ENCODE peak calls at places on chromosomes 3 and 15, in eight cellular contexts. V, K, X, S, P, U, W and Q are unnamed samples.

GRCh38 chr3:125990253-125990970 is 21.4 kb downstream of the ROPN1B start:
- DNase-seq in U (peak; percentile 61), V (peak; percentile 62), S (peak; percentile 77), K (peak; percentile 91), W (peak; percentile 80), X (peak; percentile 75), P (peak; percentile 90), Q (peak; percentile 53)

GRCh38 chr3:11671648-11672100 is 28.0 kb upstream of the VGLL4 start:
- DNase-seq in S (no peak), U (no peak), K (no peak), P (no peak), V (no peak), X (no peak), W (no peak), Q (peak; percentile 26)

GRCh38 chr3:46360904-46361303 is 7.0 kb downstream of the CCR2 start:
- DNase-seq in X (no peak), S (no peak), V (no peak), U (no peak), P (no peak), K (no peak), W (no peak), Q (no peak)

GRCh38 chr15:69422336-69422895 is 8.3 kb downstream of the KIF23 start:
- DNase-seq in P (no peak), K (no peak), V (no peak), W (no peak), S (no peak), X (no peak), U (no peak), Q (no peak)

GRCh38 chr3:171984883-171985282 is 54.5 kb upstream of the FNDC3B start:
- DNase-seq in U (no peak), P (no peak), W (no peak), K (peak; percentile 64), V (no peak), S (no peak), X (no peak), Q (no peak)

GRCh38 chr15:71294251-71294635 is 179.0 kb downstream of the THSD4 start:
- DNase-seq in U (no peak), W (no peak), X (no peak), S (no peak), P (no peak), K (no peak), V (no peak), Q (no peak)

GRCh38 chr3:14879161-14879888 is 60.6 kb downstream of the FGD5 start:
- DNase-seq in X (no peak), K (peak; percentile 44), U (no peak), W (no peak), S (no peak), V (peak; percentile 46), P (peak; percentile 78), Q (no peak)

GRCh38 chr15:96181873-96182301 is 148.6 kb upstream of the NR2F2 start:
- DNase-seq in S (no peak), U (no peak), P (no peak), W (no peak), V (no peak), X (no peak), K (peak; percentile 35), Q (no peak)

GRCh38 chr3:145035682-145036081 is 1064.1 kb downstream of the DIPK2A start:
- DNase-seq in W (no peak), P (no peak), U (no peak), V (no peak), X (no peak), S (no peak), K (no peak), Q (no peak)

GRCh38 chr3:128483657-128484403 is 9.2 kb downstream of the GATA2 start:
- DNase-seq in U (no peak), W (no peak), V (no peak), K (no peak), X (no peak), P (peak; percentile 78), S (no peak), Q (no peak)

GRCh38 chr15:59222106-59222505 is 15.5 kb downstream of the LDHAL6B start:
- DNase-seq in P (no peak), K (no peak), U (no peak), S (no peak), W (no peak), V (no peak), X (no peak), Q (no peak)

GRCh38 chr3:57864853-57865252 is 108.7 kb downstream of the SLMAP start:
- DNase-seq in V (no peak), P (no peak), U (no peak), W (no peak), S (no peak), X (no peak), K (no peak), Q (no peak)

GRCh38 chr15:87871738-87872315 is 384.7 kb downstream of the NTRK3 start:
- DNase-seq in V (no peak), W (no peak), P (no peak), X (no peak), K (no peak), U (no peak), S (no peak), Q (no peak)

GRCh38 chr3:46546896-46547440 is 19.1 kb downstream of the LRRC2 start:
- DNase-seq in S (no peak), V (no peak), U (no peak), X (no peak), K (no peak), P (no peak), W (no peak), Q (no peak)

GRCh38 chr3:61162965-61163364 is 88.3 kb downstream of the FHIT start:
- DNase-seq in U (no peak), P (no peak), K (no peak), S (no peak), V (no peak), W (no peak), X (no peak), Q (no peak)

GRCh38 chr15:89179966-89180875 is 41.2 kb downstream of the RLBP1 start:
- DNase-seq in V (no peak), K (no peak), W (no peak), S (no peak), X (no peak), P (no peak), U (no peak), Q (no peak)

DNA sequence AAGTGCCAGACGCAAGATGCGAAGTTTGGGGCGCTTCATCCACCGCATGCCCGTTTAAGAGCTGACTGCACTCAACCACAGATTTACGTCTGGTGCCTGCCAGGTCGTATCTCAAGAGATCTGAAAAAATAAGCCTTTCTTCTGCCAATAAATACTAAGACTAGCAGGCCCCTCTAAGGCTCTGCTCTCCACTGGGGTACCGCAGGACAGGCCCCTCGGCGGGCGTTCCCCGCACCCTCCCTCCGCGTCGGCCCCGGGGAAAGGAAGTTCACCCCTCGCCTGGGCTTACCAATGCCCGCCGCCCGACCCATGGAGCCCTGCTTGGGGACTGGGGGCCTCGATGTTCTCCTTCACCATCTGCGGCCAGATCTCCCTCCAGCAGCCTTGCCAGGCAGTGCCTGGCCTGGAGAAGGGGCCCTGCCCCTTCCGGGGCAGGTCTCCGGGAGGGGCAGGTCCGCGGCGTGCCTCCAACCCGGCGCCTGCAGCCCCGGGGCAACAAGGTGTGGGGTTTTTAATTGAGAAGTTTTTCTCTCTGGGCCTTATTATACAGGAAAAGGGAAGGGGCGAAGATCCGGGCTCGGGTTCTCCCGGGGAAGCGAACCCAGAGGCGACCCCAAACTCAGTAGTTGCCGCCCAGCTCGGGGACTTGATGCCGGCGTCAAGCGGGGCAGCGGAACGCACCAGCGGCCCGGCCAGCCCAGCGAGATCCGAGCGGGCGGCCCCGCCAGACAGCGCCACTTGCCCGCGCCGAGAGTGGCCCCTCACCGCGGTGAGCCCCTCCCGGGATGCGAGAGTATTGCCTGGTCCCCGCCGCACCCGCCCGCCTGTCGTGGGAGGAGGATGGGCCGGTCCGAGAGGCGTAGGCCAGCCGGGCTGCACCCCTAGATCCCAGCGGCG is 742 bp downstream of the GOLGA8B start:
- DNase-seq in W (peak; percentile 45), K (peak; percentile 39), S (no peak), V (no peak), X (no peak), U (no peak), P (peak; percentile 88), Q (peak; percentile 52)
- TF ChIP-seq POLR2A in W (no peak), K (no peak), S (no peak), V (no peak), X (no peak), U (no peak), P (no peak), Q (no peak)

GRCh38 chr3:53523346-53523745 is 28.9 kb downstream of the CACNA1D start:
- DNase-seq in W (no peak), S (no peak), V (peak; percentile 65), U (no peak), P (no peak), X (no peak), K (no peak), Q (no peak)

GRCh38 chr3:53516339-53516738 is 21.9 kb downstream of the CACNA1D start:
- DNase-seq in W (no peak), X (no peak), S (no peak), P (no peak), V (no peak), U (no peak), K (no peak), Q (no peak)

GRCh38 chr3:53513556-53514190 is 19.3 kb downstream of the CACNA1D start:
- DNase-seq in K (no peak), U (peak; percentile 25), V (no peak), X (no peak), W (no peak), S (no peak), P (no peak), Q (no peak)

GRCh38 chr3:53519047-53519717 is 24.8 kb downstream of the CACNA1D start:
- DNase-seq in W (no peak), P (no peak), K (no peak), U (no peak), X (no peak), V (no peak), S (no peak), Q (no peak)

GRCh38 chr3:53518495-53518981 is 24.1 kb downstream of the CACNA1D start:
- DNase-seq in U (no peak), W (no peak), K (no peak), V (no peak), P (no peak), S (no peak), X (no peak), Q (no peak)
- TF ChIP-seq POLR2AphosphoS5 in U (no peak), W (peak; percentile 2), K (no peak), V (no peak), P (no peak), S (no peak), X (no peak), Q (no peak)

GRCh38 chr15:85781099-85781498 is 13.6 kb downstream of the KLHL25 start:
- DNase-seq in V (no peak), K (no peak), S (no peak), W (no peak), X (no peak), U (peak; percentile 96), P (no peak), Q (no peak)
- TF ChIP-seq POLR2A in V (no peak), K (no peak), S (no peak), W (no peak), X (no peak), U (no peak), P (no peak), Q (no peak)

DNA sequence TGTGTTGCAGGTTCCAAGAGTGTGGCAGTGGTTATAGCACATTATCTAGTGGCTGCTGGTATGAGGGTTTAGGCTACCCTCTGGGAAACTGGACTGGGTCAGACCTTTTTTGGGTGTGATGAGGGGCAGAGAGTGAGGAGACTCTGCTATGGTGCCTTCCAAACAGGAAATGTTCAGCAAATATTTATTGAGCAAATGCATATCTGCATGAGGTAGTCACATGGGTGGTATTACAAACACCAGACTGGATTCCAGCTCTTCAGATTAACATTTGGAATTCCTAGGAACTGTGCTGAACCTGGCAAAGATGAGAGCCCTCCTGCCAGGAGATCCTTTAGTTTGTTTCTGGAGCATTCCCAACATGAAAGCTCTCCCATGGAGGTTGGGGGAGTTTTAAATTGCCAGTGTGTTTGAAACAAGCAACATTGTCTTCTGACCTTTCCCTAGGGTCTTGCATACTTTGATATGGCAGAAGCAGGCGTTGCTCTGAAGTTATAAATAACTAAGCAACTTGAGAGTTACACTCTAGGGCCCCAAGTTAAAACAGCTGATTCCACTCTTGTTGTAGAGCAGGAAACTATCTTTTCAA is 341.2 kb upstream of the C2CD4B start:
- DNase-seq in V (no peak), K (no peak), U (peak; percentile 78), X (no peak), W (no peak), S (peak; percentile 40), P (no peak), Q (no peak)
- TF ChIP-seq POLR2AphosphoS5 in V (no peak), K (no peak), U (no peak), X (no peak), W (peak; percentile 66), S (peak; percentile 76), P (no peak), Q (no peak)